ENCODE peak calls at places on chromosomes 16 and 17, in five cellular contexts. T is GM12878, E is K562, L is HCT116, P is SK-N-SH. N is an unnamed sample.

GRCh38 chr16:79770244-79771064 is 169.9 kb upstream of the MAF start:
- DNase-seq in L (no peak), E (peak), T (peak), P (peak), N (peak)

GRCh38 chr17:1577657-1578428 is 15.3 kb upstream of the PITPNA start:
- DNase-seq in P (no peak), L (no peak), T (no peak), E (no peak), N (no peak)

GRCh38 chr17:78263063-78263735 is 31.8 kb downstream of the TMEM235 start:
- DNase-seq in E (peak), P (peak), L (no peak), T (no peak), N (peak)

GRCh38 chr17:31060814-31061550 is 33.8 kb upstream of the NF1 start:
- DNase-seq in L (no peak), E (no peak), P (no peak), T (no peak), N (no peak)

GRCh38 chr16:48918520-48919258 is 308.7 kb upstream of the N4BP1 start:
- DNase-seq in L (peak), E (no peak), T (no peak), P (no peak), N (no peak)

GRCh38 chr17:67585077-67585602 is 132.6 kb upstream of the NOL11 start:
- DNase-seq in P (no peak), L (no peak), E (no peak), T (no peak), N (no peak)

GRCh38 chr17:10549108-10549842 is at the start of gene MYH2:
- DNase-seq in P (no peak), E (no peak), L (no peak), T (no peak), N (no peak)

GRCh38 chr17:10018461-10018891 is 113.4 kb upstream of the RCVRN start:
- DNase-seq in P (no peak), L (no peak), E (no peak), T (peak), N (no peak)

GRCh38 chr17:42457107-42457787 is 1.4 kb upstream of the ATP6V0A1 start:
- DNase-seq in L (no peak), T (peak), P (no peak), E (peak), N (no peak)

GRCh38 chr17:27384721-27385120 is 71.5 kb upstream of the KSR1 start:
- DNase-seq in P (no peak), E (no peak), L (no peak), T (no peak), N (no peak)

GRCh38 chr17:4679652-4680051 is 24.3 kb downstream of the PELP1 start:
- DNase-seq in L (peak), T (no peak), E (no peak), P (no peak), N (no peak)

GRCh38 chr16:52731219-52731875 is 184.4 kb upstream of the TOX3 start:
- DNase-seq in T (no peak), P (no peak), L (no peak), E (no peak), N (no peak)

GRCh38 chr17:76667356-76667755 is 23.8 kb upstream of the ST6GALNAC1 start:
- DNase-seq in P (no peak), L (no peak), E (no peak), T (no peak), N (no peak)

GRCh38 chr16:19829844-19830703 is 54.6 kb downstream of the GPRC5B start:
- DNase-seq in T (no peak), E (no peak), L (no peak), P (no peak), N (no peak)

GRCh38 chr16:82748026-82748425 is 121.3 kb downstream of the CDH13 start:
- DNase-seq in T (no peak), L (no peak), P (no peak), E (no peak), N (no peak)

GRCh38 chr17:50956750-50957523 is 90.8 kb upstream of the TOB1 start:
- DNase-seq in T (no peak), P (peak), E (peak), L (peak), N (peak)

GRCh38 chr16:79519448-79519847 is 81.1 kb downstream of the MAF start:
- DNase-seq in L (no peak), P (peak), T (no peak), E (peak), N (no peak)

GRCh38 chr17:14886200-14886739 is 378.9 kb downstream of the PMP22 start:
- DNase-seq in T (no peak), E (peak), P (no peak), L (no peak), N (peak)

GRCh38 chr17:42411905-42412679 is 11.0 kb downstream of the CAVIN1 start:
- DNase-seq in T (no peak), P (no peak), E (no peak), L (no peak), N (no peak)

DNA sequence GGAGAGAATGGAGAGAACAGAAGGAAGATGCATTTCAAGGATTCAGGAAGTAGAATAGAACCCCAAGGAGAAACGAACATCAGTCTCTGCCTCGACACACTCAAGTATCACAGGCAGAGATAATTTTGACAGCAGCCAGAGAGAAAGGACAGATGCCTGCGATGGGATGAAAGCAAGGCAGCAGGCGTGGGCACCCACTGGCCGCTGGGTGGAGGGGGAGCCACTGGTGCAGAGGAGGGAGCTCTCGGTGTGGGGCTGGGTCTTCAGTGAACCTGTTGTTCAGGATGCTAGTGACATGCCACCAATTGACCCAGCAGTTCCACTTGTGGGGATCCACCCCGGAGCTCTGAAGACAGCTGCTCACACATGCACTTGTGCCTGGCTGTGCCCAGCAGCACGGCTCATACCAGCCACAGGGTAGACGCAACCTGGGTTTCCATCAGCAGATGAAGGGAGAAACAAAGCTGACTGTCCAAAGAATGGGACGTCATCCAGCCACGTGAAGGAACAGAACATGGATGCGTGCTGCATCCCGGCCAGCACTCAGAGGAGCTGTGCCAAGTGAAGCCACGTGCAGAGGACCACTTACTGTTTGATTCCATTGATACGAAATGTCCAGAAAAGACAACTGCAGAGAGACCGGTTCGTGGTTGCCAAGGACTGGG is 127.0 kb downstream of the BANP start:
- DNase-seq in L (no peak), E (no peak), P (no peak), T (no peak), N (no peak)
- TF ChIP-seq RAD21 in L (no peak), E (no peak), P (no peak), T (no peak), N (no peak)

DNA sequence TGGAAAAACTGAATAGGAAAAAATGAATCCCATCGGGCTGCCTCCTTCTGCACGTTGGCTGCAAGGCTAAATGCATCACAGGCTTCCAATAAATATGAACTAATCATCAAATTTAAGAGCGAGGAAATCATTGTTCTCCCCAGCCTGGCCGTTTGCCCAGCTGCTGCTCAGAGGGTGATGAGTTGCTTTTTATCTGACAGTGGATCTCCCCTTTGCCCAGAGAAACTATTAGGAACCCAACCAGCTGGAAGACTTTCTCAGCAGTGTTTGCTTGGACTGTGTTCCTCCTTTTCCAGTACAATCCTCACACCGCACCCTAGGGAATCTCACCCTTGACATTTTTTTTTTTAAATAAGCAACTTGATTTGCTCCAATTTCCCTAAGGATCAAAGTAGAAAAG is 149.7 kb downstream of the SOX9 start:
- DNase-seq in T (no peak), E (no peak), P (peak), L (no peak), N (no peak)
- TF ChIP-seq SIN3A in T (no peak), E (no peak), P (peak), L (no peak), N (no peak)

GRCh38 chr17:81231121-81231645 is 7.7 kb downstream of the TEPSIN start:
- DNase-seq in E (no peak), L (no peak), P (no peak), T (no peak), N (no peak)

GRCh38 chr17:81231766-81232581 is 6.9 kb downstream of the TEPSIN start:
- DNase-seq in L (no peak), E (no peak), P (no peak), T (no peak), N (no peak)

GRCh38 chr17:81229666-81229920 is 6.8 kb upstream of the CEP131 start:
- DNase-seq in T (no peak), L (no peak), P (no peak), E (no peak), N (no peak)

GRCh38 chr17:81228834-81229665 is 6.3 kb upstream of the CEP131 start:
- DNase-seq in E (no peak), T (no peak), L (no peak), P (no peak), N (no peak)

DNA sequence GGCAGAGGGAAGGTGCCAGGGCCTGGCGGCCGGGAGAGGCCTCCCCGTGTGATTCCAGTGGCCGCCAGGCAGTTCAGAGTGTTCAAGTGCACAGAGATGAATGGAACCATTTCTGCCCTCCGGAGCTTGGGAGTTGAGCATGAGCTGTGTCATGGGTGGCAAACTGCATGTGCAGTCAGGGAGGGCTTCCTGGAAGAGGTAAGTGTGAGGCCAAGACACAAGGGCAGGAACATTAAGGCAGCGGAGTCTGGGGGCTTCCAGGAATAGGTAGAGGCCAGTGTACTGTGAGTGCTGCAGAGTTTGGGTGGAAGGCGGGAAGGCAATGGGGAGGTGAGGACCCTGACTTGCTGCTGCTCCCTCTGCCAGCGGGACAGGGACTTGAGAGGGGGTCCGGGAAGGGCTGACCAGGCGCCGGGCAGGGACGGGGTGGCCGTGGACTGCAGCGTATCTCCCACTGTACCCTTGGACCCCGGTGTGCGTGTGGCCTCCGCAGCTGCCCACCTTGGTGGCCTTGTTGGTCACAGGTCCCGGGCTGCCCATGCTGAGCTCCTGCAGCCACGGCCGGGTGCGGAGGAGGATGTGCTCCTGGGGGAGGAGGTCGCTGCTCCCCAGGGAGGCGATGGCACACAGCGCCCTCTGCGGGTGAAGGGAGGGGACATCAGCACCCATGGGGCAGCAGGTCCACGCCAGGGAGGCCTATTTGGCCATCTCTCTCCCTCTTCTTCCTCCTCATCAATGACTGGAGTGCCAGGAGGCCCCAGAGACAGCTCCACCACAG is 7.5 kb upstream of the CEP131 start:
- DNase-seq in E (peak), P (peak), T (no peak), L (no peak), N (no peak)
- TF ChIP-seq REST in E (no peak), P (no peak), T (no peak), L (no peak), N (no peak)

GRCh38 chr17:11900103-11900502 is 97.2 kb downstream of the ZNF18 start:
- DNase-seq in L (no peak), E (no peak), P (no peak), T (no peak), N (no peak)
- TF ChIP-seq RAD21 in L (no peak), E (no peak), P (no peak), T (no peak), N (no peak)